ENCODE peak calls at places on chromosome 2, in eight cellular contexts. I is neuronal stem cell, E is body of pancreas, L is mammary epithelial cell, G is foreskin keratinocyte, B is GM23248, T is Karpas-422, S is fibroblast of lung. U is an unnamed sample.

GRCh38 chr2:109322111-109322510 is 193.1 kb downstream of the SH3RF3 start:
- DNase-seq in I (no peak), E (peak; percentile 78), L (peak; percentile 68), G (peak; percentile 69), B (peak; percentile 99), T (no peak), S (peak; percentile 85), U (peak; percentile 76)

GRCh38 chr2:241863021-241863954 is 4.6 kb upstream of the PDCD1 start:
- DNase-seq in I (no peak), E (no peak), L (no peak), G (no peak), B (peak; percentile 45), T (no peak), S (peak; percentile 25), U (peak; percentile 61)

GRCh38 chr2:236177967-236178909 is 10.1 kb upstream of the GBX2 start:
- DNase-seq in I (peak; percentile 72), E (peak; percentile 41), L (no peak), G (peak; percentile 49), B (peak; percentile 77), T (no peak), S (peak; percentile 49), U (peak; percentile 78)

GRCh38 chr2:17259613-17260012 is 258.6 kb downstream of the RAD51AP2 start:
- DNase-seq in I (no peak), E (no peak), L (no peak), G (no peak), B (no peak), T (no peak), S (no peak), U (no peak)

GRCh38 chr2:203928849-203929248 is 7.7 kb upstream of the ICOS start:
- DNase-seq in I (no peak), E (no peak), L (no peak), G (no peak), B (peak; percentile 45), T (no peak), S (peak; percentile 7), U (no peak)

GRCh38 chr2:149991576-149991975 is 404.0 kb upstream of the MMADHC start:
- DNase-seq in I (no peak), E (no peak), L (peak; percentile 20), G (no peak), B (peak; percentile 20), T (no peak), S (peak; percentile 84), U (no peak)

GRCh38 chr2:60735496-60736250 is 20.4 kb upstream of the PAPOLG start:
- DNase-seq in I (peak; percentile 8), E (peak; percentile 16), L (peak; percentile 33), G (no peak), B (peak; percentile 20), T (peak; percentile 49), S (no peak), U (no peak)

GRCh38 chr2:212649646-212650045 is 111.0 kb upstream of the ERBB4 start:
- DNase-seq in I (no peak), E (no peak), L (no peak), G (no peak), B (no peak), T (no peak), S (peak; percentile 6), U (no peak)

GRCh38 chr2:125172181-125172580 is 1147.1 kb downstream of the CNTNAP5 start:
- DNase-seq in I (no peak), E (no peak), L (no peak), G (no peak), B (no peak), T (no peak), S (peak; percentile 30), U (no peak)

GRCh38 chr2:138841459-138841858 is 61.3 kb upstream of the NXPH2 start:
- DNase-seq in I (no peak), E (no peak), L (no peak), G (no peak), B (no peak), T (no peak), S (no peak), U (no peak)

GRCh38 chr2:74844752-74845151 is 10.8 kb downstream of the HK2 start:
- DNase-seq in I (no peak), E (no peak), L (no peak), G (no peak), B (no peak), T (no peak), S (no peak), U (no peak)

GRCh38 chr2:74845217-74845751 is 11.4 kb downstream of the HK2 start:
- DNase-seq in I (no peak), E (peak; percentile 93), L (peak; percentile 97), G (peak; percentile 93), B (peak; percentile 99), T (no peak), S (peak; percentile 93), U (peak; percentile 91)

GRCh38 chr2:74845991-74846390 is 12.1 kb downstream of the HK2 start:
- DNase-seq in I (no peak), E (no peak), L (no peak), G (peak; percentile 51), B (peak; percentile 41), T (no peak), S (peak; percentile 38), U (no peak)

GRCh38 chr2:74843371-74844298 is 9.7 kb downstream of the HK2 start:
- DNase-seq in I (no peak), E (no peak), L (peak; percentile 81), G (no peak), B (peak; percentile 87), T (peak; percentile 67), S (peak; percentile 89), U (no peak)

GRCh38 chr2:74841663-74842062 is 7.7 kb downstream of the HK2 start:
- DNase-seq in I (no peak), E (no peak), L (no peak), G (no peak), B (no peak), T (no peak), S (no peak), U (no peak)
- H3K4me1 ChIP-seq in I (no peaks in the 10 kb centered on the region), E (peaks cover 23% of the 10 kb centered on the region), L (peaks cover 53% of the 10 kb centered on the region), G (peaks cover 33% of the 10 kb centered on the region), B (peaks cover 50% of the 10 kb centered on the region), T (peaks cover 74% of the 10 kb centered on the region), S (peaks cover 37% of the 10 kb centered on the region), U (peaks cover 49% of the 10 kb centered on the region)

GRCh38 chr2:10738192-10738591 is 16.8 kb downstream of the ATP6V1C2 start:
- DNase-seq in I (no peak), E (no peak), L (no peak), G (no peak), B (no peak), T (no peak), S (no peak), U (no peak)
- H3K4me1 ChIP-seq in I (no peaks in the 10 kb centered on the region), E (no peaks in the 10 kb centered on the region), L (no peaks in the 10 kb centered on the region), G (no peaks in the 10 kb centered on the region), B (no peaks in the 10 kb centered on the region), T (no peaks in the 10 kb centered on the region), S (no peaks in the 10 kb centered on the region), U (no peaks in the 10 kb centered on the region)

DNA sequence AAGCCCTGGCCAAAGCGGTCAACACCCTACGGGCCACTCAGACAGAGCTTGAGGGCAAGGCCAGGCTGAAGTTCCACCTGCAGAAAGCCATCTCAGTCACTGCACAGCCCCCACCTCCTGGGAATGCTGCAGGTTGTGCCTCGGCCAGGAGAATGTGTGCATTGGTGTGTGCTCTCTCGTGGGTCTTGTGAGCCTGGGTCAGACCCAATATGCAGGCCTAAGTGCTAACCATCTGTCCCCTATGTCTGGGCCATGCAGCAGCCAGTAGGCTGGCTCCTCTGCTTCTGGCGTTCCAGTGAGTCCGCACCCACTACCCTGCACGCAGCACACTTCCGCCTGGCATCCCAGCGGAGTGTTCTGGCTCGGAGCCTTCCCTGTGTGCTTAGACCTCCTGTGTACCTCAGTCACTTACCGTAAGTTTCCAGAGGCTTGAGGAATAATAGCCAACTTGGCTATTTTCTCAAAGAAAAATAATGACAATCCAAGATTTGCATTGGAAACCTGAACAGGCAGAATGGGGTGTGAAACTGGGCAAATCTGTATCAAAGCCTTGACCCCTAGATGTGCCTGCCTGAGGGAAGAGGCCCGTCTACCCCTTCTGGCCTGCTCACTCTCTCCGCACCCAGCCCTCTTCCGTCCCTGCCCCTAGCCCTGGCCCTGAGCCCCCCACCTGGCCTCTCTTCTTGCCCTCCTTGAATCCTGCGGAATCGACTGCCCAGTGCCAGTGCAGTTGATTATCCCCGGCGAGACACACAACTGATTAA is 7.2 kb downstream of the SIX3 start:
- DNase-seq in I (no peak), E (no peak), L (no peak), G (no peak), B (no peak), T (no peak), S (no peak), U (no peak)
- H3K4me1 ChIP-seq in I (peaks cover 10% of the 10 kb centered on the region), E (peaks cover 30% of the 10 kb centered on the region), L (peaks cover 8% of the 10 kb centered on the region), G (no peaks in the 10 kb centered on the region), B (peaks cover 4% of the 10 kb centered on the region), T (no peaks in the 10 kb centered on the region), S (no peaks in the 10 kb centered on the region), U (peaks cover 16% of the 10 kb centered on the region)

GRCh38 chr2:230794472-230794871 is 70.3 kb upstream of the ITM2C start:
- DNase-seq in I (no peak), E (no peak), L (peak; percentile 20), G (peak; percentile 75), B (no peak), T (no peak), S (peak; percentile 52), U (no peak)
- H3K4me1 ChIP-seq in I (no peaks in the 10 kb centered on the region), E (no peaks in the 10 kb centered on the region), L (peaks cover 54% of the 10 kb centered on the region), G (peaks cover 36% of the 10 kb centered on the region), B (peaks cover 57% of the 10 kb centered on the region), T (peaks cover 25% of the 10 kb centered on the region), S (peaks cover 28% of the 10 kb centered on the region), U (peaks cover 28% of the 10 kb centered on the region)

GRCh38 chr2:33478968-33479691 is 2.7 kb downstream of the RASGRP3 start:
- DNase-seq in I (no peak), E (no peak), L (no peak), G (no peak), B (no peak), T (peak; percentile 44), S (no peak), U (no peak)
- H3K4me1 ChIP-seq in I (no peaks in the 10 kb centered on the region), E (peaks cover 24% of the 10 kb centered on the region), L (no peaks in the 10 kb centered on the region), G (no peaks in the 10 kb centered on the region), B (peaks cover 10% of the 10 kb centered on the region), T (peaks cover 48% of the 10 kb centered on the region), S (peaks cover 2% of the 10 kb centered on the region), U (peaks cover 18% of the 10 kb centered on the region)

DNA sequence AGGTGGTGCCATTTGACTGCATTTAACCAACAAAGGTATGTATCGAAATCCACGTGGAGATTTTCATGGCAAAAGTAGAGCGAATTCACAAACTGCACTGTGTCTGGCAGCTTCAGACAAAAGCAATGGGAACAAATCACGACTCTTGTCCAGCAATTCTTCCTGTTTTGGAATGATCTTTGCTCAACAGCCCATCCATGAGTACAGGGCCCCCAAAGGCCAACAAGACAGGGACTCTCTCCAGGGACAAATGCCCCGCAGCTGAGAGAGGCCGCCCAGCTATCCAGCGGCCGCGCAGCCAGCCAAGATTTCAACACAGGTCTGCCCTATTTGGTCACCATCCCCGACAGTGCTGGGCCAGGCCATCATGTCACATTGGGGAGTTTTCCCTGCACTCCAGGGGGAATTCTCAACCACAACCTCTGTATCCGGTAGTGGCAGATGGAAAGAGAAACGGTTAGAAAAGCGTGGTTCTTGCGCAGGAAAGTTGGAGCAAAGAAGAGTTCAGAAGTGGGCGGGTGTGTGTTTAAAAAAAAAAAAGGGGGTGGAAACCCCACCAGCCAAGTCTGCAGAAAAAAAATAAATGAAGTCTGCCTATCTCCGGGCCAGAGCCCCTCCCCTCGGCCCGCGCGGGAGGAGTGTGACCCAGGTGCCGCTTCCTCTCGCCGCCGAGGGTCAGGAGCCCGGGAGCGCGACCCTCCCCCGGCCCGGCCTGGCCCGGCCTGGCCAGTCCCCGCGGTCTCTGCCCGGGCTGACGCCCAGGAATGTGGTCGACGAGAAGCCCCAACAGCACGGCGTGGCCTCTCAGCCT is at the start of gene GYPC:
- DNase-seq in I (peak; percentile 56), E (peak; percentile 57), L (no peak), G (no peak), B (peak; percentile 78), T (peak; percentile 77), S (peak; percentile 47), U (peak; percentile 80)
- H3K4me1 ChIP-seq in I (peaks cover 23% of the 10 kb centered on the region), E (peaks cover 47% of the 10 kb centered on the region), L (peaks cover 21% of the 10 kb centered on the region), G (no peaks in the 10 kb centered on the region), B (peaks cover 35% of the 10 kb centered on the region), T (peaks cover 45% of the 10 kb centered on the region), S (peaks cover 14% of the 10 kb centered on the region), U (peaks cover 41% of the 10 kb centered on the region)

GRCh38 chr2:31256611-31257382 is 22.8 kb downstream of the EHD3 start:
- DNase-seq in I (no peak), E (no peak), L (no peak), G (no peak), B (no peak), T (peak; percentile 85), S (no peak), U (no peak)
- H3K4me1 ChIP-seq in I (peaks cover 4% of the 10 kb centered on the region), E (no peaks in the 10 kb centered on the region), L (peaks cover 18% of the 10 kb centered on the region), G (peaks cover 7% of the 10 kb centered on the region), B (no peaks in the 10 kb centered on the region), T (peaks cover 100% of the 10 kb centered on the region), S (no peaks in the 10 kb centered on the region), U (no peaks in the 10 kb centered on the region)

U was measured in upper lobe of right lung.